ENCODE peak calls at places on chromosomes 16 and 17, in five cellular contexts. Z is glutamatergic neuron, J is nephron progenitor cell, G is AG09309, B is neural crest cell. I is an unnamed sample.

GRCh38 chr16:50195276-50195675 is 42.2 kb downstream of the TENT4B start:
- DNase-seq in J (no peak), G (peak), Z (no peak), B (no peak), I (no peak)

GRCh38 chr17:40440166-40440565 is 3.1 kb upstream of the IGFBP4 start:
- DNase-seq in J (no peak), Z (no peak), B (no peak), G (no peak), I (no peak)

GRCh38 chr17:73307130-73307529 is 4.7 kb downstream of the CDC42EP4 start:
- DNase-seq in B (no peak), G (no peak), J (no peak), Z (no peak), I (no peak)

GRCh38 chr16:880471-881171 is 80.1 kb upstream of the GNG13 start:
- DNase-seq in J (no peak), Z (no peak), G (no peak), B (no peak), I (no peak)

GRCh38 chr17:15332338-15332737 is 9.1 kb downstream of the TEKT3 start:
- DNase-seq in J (no peak), G (no peak), Z (no peak), B (no peak), I (no peak)

GRCh38 chr16:81590714-81591537 is 146.3 kb downstream of the CMIP start:
- DNase-seq in G (no peak), Z (no peak), B (no peak), J (no peak), I (no peak)

GRCh38 chr17:50831430-50832064 is 3.8 kb upstream of the WFIKKN2 start:
- DNase-seq in J (no peak), B (no peak), G (no peak), Z (no peak), I (no peak)

GRCh38 chr17:27496005-27496404 is 39.8 kb downstream of the KSR1 start:
- DNase-seq in G (no peak), J (no peak), Z (no peak), B (no peak), I (no peak)

GRCh38 chr17:39144414-39144813 is 7.0 kb downstream of the PLXDC1 start:
- DNase-seq in B (no peak), Z (no peak), G (no peak), J (no peak), I (no peak)

GRCh38 chr17:60766778-60767190 is 89.1 kb downstream of the BCAS3 start:
- DNase-seq in J (no peak), G (no peak), Z (no peak), B (no peak), I (no peak)

GRCh38 chr17:2853111-2853721 is 57.0 kb downstream of the RAP1GAP2 start:
- DNase-seq in J (peak), B (no peak), Z (peak), G (no peak), I (peak)

GRCh38 chr17:50871898-50872297 is 5.7 kb upstream of the TOB1 start:
- DNase-seq in J (no peak), G (no peak), Z (no peak), B (no peak), I (no peak)

GRCh38 chr17:50822550-50822949 is 12.8 kb upstream of the WFIKKN2 start:
- DNase-seq in J (no peak), B (no peak), Z (no peak), G (no peak), I (no peak)

GRCh38 chr17:29205047-29205446 is 24.8 kb upstream of the MYO18A start:
- DNase-seq in Z (no peak), J (no peak), B (no peak), G (no peak), I (no peak)

GRCh38 chr16:66374176-66374575 is 7.7 kb downstream of the CDH5 start:
- DNase-seq in J (no peak), G (no peak), B (no peak), Z (no peak), I (no peak)

GRCh38 chr17:59804910-59805381 is 87.8 kb downstream of the TUBD1 start:
- DNase-seq in B (no peak), Z (no peak), G (no peak), J (no peak), I (no peak)

GRCh38 chr16:48949636-48950035 is 332.0 kb downstream of the CBLN1 start:
- DNase-seq in Z (no peak), J (no peak), G (no peak), B (no peak), I (no peak)

GRCh38 chr16:31224092-31224955 is 7.4 kb upstream of the PYDC1 start:
- DNase-seq in J (no peak), G (no peak), Z (no peak), B (no peak), I (no peak)

GRCh38 chr17:21209511-21210175 is 4.3 kb downstream of the TMEM11 start:
- DNase-seq in G (no peak), J (no peak), B (no peak), Z (no peak), I (no peak)

GRCh38 chr17:75315541-75316243 is 26.5 kb upstream of the SLC25A19 start:
- DNase-seq in G (no peak), J (no peak), Z (no peak), B (no peak), I (no peak)

GRCh38 chr17:47072881-47073280 is 93.8 kb upstream of the RPRML start:
- DNase-seq in Z (peak), B (no peak), G (no peak), J (no peak), I (no peak)

GRCh38 chr16:89278441-89279240 is 61.1 kb downstream of the ZNF778 start:
- DNase-seq in G (no peak), B (no peak), Z (no peak), J (no peak), I (no peak)

GRCh38 chr17:10558049-10558448 is 8.6 kb upstream of the MYH2 start:
- DNase-seq in J (no peak), B (no peak), G (no peak), Z (no peak), I (no peak)

GRCh38 chr16:82633964-82634600 is 7.3 kb downstream of the CDH13 start:
- DNase-seq in G (no peak), J (no peak), Z (peak), B (peak), I (no peak)

GRCh38 chr16:14013571-14014283 is 57.4 kb upstream of the MRTFB start:
- DNase-seq in J (peak), Z (no peak), B (no peak), G (peak), I (no peak)

GRCh38 chr16:84648595-84649510 is 542 bp downstream of the KLHL36 start:
- DNase-seq in G (no peak), Z (peak), B (peak), J (peak), I (peak)

GRCh38 chr17:17913695-17914332 is 58.4 kb downstream of the TOM1L2 start:
- DNase-seq in J (peak), G (peak), B (no peak), Z (peak), I (no peak)

GRCh38 chr17:18017958-18018357 is 21.0 kb downstream of the ATPAF2 start:
- DNase-seq in J (no peak), B (no peak), G (no peak), Z (no peak), I (no peak)

GRCh38 chr17:53687324-53687723 is 135.4 kb upstream of the KIF2B start:
- DNase-seq in B (no peak), G (no peak), Z (peak), J (no peak), I (no peak)

GRCh38 chr16:90022209-90023077 is 3.2 kb upstream of the DBNDD1 start:
- DNase-seq in B (no peak), G (peak), J (no peak), Z (peak), I (peak)

GRCh38 chr16:678858-679807 is 1.1 kb upstream of the STUB1 start:
- DNase-seq in J (peak), Z (peak), B (peak), G (no peak), I (peak)

DNA sequence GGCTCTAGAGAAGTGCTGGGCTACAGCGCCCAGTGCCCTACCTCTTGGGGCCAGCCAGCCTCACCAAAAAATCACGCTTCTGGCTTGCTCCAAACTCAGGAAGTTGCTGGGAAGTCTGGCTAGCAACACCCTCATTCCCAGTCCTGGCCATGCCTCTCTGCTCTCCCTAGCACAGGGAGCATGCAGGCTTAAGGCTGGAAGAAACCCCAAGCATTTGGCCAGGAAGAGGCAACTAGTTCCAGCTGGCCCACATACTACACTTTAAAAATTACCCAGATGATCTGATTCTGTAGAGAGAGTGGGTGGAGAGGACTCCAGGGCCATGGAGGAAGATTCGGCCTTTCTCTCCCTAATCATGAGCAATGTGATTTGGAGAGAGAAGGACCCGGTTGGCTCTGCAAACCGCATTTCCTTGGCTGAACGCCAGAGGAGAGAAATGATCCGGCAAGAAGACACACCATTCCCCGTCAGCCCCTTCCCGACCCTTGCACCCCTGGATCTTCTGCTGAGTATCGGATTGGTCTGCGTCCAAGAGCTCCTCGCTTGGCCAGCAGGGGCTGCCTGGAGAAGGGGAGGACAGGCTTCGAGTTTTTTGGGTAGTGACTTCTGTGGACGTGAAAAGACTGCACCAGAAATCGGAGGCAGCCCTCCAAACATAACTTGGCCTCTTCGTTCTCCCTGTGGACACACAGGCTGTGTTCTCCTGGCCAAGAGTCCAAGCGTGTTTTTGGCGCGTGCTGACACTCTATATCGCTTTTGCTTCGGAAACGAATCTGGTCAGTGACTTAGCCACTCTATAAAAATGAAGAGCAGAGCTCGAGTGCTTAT is 406.3 kb downstream of the WWOX start:
- DNase-seq in Z (no peak), G (no peak), B (no peak), J (no peak), I (no peak)
- TF ChIP-seq CTCF in Z (no peak), G (no peak), B (no peak), J (no peak), I (no peak)

GRCh38 chr17:77146882-77147281 is 6.1 kb downstream of the SEC14L1 start:
- DNase-seq in Z (no peak), J (peak), B (no peak), G (no peak), I (no peak)
- TF ChIP-seq CTCF in Z (no peak), J (no peak), B (no peak), G (no peak), I (no peak)

DNA sequence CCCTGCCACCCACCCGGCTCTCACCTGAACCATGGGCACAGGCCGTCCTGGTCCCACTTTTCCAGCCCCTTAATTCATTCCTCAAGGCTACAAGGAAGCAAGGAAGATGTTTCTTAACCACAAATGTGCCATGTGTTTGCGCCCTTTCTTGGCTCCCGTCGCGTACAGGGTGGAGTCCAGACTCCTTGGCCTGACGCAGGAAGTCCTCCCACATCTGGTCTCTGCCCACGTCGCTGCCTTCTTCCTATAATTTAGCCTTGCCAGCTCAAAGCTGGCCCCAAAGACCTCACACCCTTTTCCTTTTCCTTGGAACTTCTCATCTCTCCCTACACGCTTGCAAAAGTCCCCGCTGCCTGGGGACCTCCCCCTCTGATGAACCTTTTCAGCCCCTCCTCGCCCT is 38.8 kb upstream of the BHLHA9 start:
- DNase-seq in G (no peak), J (no peak), Z (no peak), B (no peak), I (no peak)
- TF ChIP-seq CTCF in G (no peak), J (no peak), Z (no peak), B (no peak), I (no peak)

GRCh38 chr17:64296246-64296645 is 33.2 kb upstream of the TEX2 start:
- DNase-seq in G (no peak), B (no peak), J (no peak), Z (no peak), I (no peak)

GRCh38 chr17:64295146-64295545 is 32.1 kb upstream of the TEX2 start:
- DNase-seq in Z (no peak), B (no peak), J (no peak), G (no peak), I (no peak)

GRCh38 chr17:64289652-64290051 is 26.6 kb upstream of the TEX2 start:
- DNase-seq in Z (no peak), G (no peak), J (no peak), B (no peak), I (no peak)

DNA sequence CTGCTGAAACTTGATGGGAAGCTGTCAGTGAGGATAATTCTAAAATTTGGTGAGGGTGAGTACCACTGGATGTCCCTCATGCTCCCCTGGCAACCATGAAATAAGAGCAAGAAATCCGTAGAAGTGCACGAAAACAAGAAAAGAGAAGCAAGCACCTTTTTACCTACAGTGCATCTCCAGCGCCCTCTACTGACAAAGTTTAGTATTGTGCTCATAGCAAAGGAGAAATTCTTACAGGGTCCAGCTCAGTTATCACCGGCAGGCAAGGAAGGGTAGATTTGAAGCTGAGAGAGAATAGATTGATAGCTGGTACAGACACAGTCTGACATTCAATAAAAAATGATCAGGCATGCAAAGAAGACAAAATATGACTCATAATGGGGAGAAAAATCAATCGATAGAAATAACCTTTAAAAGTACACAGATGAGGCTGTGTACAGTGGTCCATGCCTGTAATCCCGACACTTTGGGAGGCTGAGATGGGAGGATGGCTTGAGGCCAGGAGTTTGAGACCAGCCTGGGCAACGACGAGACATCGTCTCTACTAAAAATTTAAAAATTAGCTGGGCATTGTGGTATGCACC is 28.3 kb upstream of the TEX2 start:
- DNase-seq in J (no peak), Z (no peak), G (no peak), B (no peak), I (peak)
- TF ChIP-seq CTCF in J (no peak), Z (peak), G (peak), B (peak), I (peak)

I was measured in endothelial cell.